ENCODE peak calls at places on chromosomes 7 and 10, in four cellular contexts. R is A549, F is HepG2, A is K562. J is an unnamed sample.

GRCh38 chr7:1061180-1061579 is 16.8 kb downstream of the GPR146 start:
- DNase-seq in A (no peak), F (no peak), R (no peak), J (no peak)

GRCh38 chr7:71264005-71264404 is 132.1 kb downstream of the GALNT17 start:
- DNase-seq in R (no peak), F (no peak), A (no peak), J (no peak)

GRCh38 chr10:71236286-71236685 is 23.9 kb downstream of the UNC5B start:
- DNase-seq in F (no peak), R (no peak), A (no peak), J (no peak)

GRCh38 chr10:119325131-119325530 is 117.8 kb downstream of the GRK5 start:
- DNase-seq in A (no peak), F (no peak), R (no peak), J (no peak)

GRCh38 chr7:29488977-29489376 is 74.7 kb upstream of the PRR15 start:
- DNase-seq in A (no peak), R (peak), F (peak), J (peak)

GRCh38 chr10:31602541-31603244 is 283.7 kb downstream of the ZEB1 start:
- DNase-seq in R (peak), A (no peak), F (no peak), J (peak)

GRCh38 chr10:46265981-46266505 is 20.8 kb upstream of the ANTXRL start:
- DNase-seq in A (no peak), R (no peak), F (no peak), J (no peak)

GRCh38 chr7:81492910-81493309 is 276.9 kb downstream of the HGF start:
- DNase-seq in F (no peak), A (no peak), R (peak), J (no peak)

GRCh38 chr10:110212119-110213006 is 5.0 kb downstream of the MXI1 start:
- DNase-seq in F (no peak), R (no peak), A (peak), J (no peak)

GRCh38 chr7:11698273-11698930 is 133.6 kb downstream of the THSD7A start:
- DNase-seq in A (no peak), F (no peak), R (no peak), J (no peak)

GRCh38 chr10:90407116-90407515 is 450.7 kb downstream of the HTR7 start:
- DNase-seq in F (no peak), A (no peak), R (no peak), J (peak)

DNA sequence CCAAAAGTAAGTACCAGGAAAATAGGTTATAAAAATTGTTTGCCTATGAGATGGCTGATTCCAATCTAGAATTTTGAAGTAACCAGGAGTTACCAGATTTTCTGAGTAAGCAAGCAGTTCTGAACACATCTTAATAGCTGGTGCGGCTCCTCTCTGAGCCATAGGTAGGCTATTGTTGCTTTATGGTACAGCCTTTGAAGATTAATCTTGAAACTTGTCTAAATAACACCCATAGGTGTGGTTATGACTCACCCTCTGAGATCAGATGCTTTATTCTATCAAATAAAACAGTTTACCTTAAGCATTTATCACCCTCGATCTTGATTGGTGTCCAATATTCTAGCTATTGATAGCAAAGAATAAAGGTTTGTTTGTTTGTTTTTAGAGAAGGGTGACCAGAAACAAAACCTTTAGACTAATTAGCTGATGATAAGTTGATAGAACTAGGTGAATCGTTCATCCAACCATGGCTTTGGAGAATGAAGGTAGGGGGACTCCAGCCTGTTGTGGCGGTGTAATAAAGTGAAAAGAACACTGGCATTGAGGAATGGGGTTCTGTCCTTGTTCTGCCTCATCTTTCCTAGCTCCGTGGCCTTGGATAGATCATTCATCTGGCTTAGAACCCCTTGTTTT is 72.2 kb downstream of the VTI1A start:
- DNase-seq in R (peak), A (no peak), F (no peak), J (no peak)
- TF ChIP-seq BHLHE40 in R (no peak), A (no peak), F (no peak), J (no peak)

GRCh38 chr10:128087146-128087883 is 38.9 kb downstream of the MKI67 start:
- DNase-seq in R (no peak), A (no peak), F (no peak), J (no peak)

GRCh38 chr10:128084991-128085390 is 41.2 kb downstream of the MKI67 start:
- DNase-seq in R (no peak), F (no peak), A (no peak), J (no peak)

GRCh38 chr10:128086003-128086863 is 40.0 kb downstream of the MKI67 start:
- DNase-seq in A (no peak), R (no peak), F (no peak), J (no peak)

GRCh38 chr10:128083191-128083895 is 42.9 kb downstream of the MKI67 start:
- DNase-seq in F (no peak), A (no peak), R (no peak), J (no peak)

DNA sequence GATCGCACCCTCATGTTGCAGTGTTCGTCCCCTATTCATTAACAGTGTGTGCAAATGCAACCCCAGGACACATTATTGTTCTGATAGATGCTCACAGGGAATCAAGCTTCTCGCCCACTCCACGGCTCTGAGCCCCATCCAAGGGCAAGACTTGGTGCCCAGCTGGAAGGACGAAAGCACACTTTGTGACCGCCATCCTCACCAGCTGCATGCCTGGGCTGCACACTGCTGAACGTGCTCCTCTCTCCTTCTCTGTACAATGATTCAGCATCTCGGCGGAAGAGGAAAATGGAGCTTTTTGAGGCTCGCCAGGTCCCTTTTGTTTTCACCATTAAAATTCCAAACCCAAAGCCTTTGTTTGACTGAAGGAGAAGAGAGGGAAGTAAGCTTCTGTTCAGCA is 41.9 kb downstream of the MKI67 start:
- DNase-seq in F (no peak), A (no peak), R (no peak), J (no peak)
- TF ChIP-seq MAZ in F (no peak), A (no peak), R (no peak), J (no peak)

GRCh38 chr7:130996841-130997231 is 262.8 kb upstream of the KLF14 start:
- DNase-seq in F (peak), A (no peak), R (peak), J (peak)
- TF ChIP-seq BHLHE40 in F (no peak), A (no peak), R (no peak), J (no peak)

GRCh38 chr7:116426428-116427156 is 72.9 kb upstream of the CAV2 start:
- DNase-seq in R (peak), F (no peak), A (peak), J (peak)
- TF ChIP-seq MAZ in R (no peak), F (no peak), A (no peak), J (no peak)

DNA sequence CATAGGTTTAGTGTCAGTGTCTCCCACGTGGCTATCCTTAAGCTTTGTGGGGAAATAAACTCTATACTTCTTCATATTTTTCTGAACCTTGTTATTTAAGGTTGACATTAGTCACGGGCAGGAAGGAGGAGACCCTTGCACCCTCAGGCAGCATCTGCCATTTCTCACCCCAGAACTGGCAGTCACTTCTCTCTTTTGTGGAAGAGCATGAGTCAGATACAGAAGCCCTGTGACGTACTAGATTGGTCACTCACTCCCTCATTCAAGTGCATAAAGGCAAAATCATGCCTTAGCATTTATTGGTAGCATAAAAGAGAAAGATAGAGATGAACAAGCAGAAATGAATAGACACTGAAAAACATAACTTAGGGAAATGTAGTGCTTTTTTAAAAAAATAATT is 206.0 kb upstream of the MDFIC start:
- DNase-seq in A (no peak), F (no peak), R (no peak), J (peak)
- TF ChIP-seq BHLHE40 in A (no peak), F (no peak), R (no peak), J (no peak)

GRCh38 chr10:60123172-60123571 is 216.8 kb upstream of the CCDC6 start:
- DNase-seq in R (peak), A (no peak), F (no peak), J (peak)
- TF ChIP-seq MAZ in R (no peak), A (no peak), F (no peak), J (no peak)

GRCh38 chr7:79455173-79455790 is 1.8 kb upstream of the MAGI2 start:
- DNase-seq in A (no peak), F (no peak), R (no peak), J (no peak)

GRCh38 chr7:79452495-79453265 is 787 bp downstream of the MAGI2 start:
- DNase-seq in F (peak), R (peak), A (no peak), J (peak)

GRCh38 chr7:79453558-79454324 is at the start of gene MAGI2:
- DNase-seq in F (peak), A (no peak), R (peak), J (peak)

GRCh38 chr7:79453266-79453557 is 255 bp downstream of the MAGI2 start:
- DNase-seq in F (no peak), A (no peak), R (no peak), J (no peak)

GRCh38 chr7:79454325-79454960 is 976 bp upstream of the MAGI2 start:
- DNase-seq in R (no peak), F (no peak), A (no peak), J (peak)
- TF ChIP-seq BHLHE40 in R (no peak), F (no peak), A (no peak), J (no peak)

GRCh38 chr7:112207106-112207592 is 654 bp downstream of the ZNF277 start:
- DNase-seq in F (no peak), A (peak), R (no peak), J (no peak)

GRCh38 chr7:112206238-112207105 is at the start of the genes DOCK4 and ZNF277:
- DNase-seq in F (peak), R (peak), A (peak), J (peak)

GRCh38 chr7:112204776-112205347 is 1.3 kb downstream of the DOCK4 start:
- DNase-seq in F (no peak), R (no peak), A (peak), J (no peak)

GRCh38 chr7:112204072-112204775 is 2.0 kb downstream of the DOCK4 start:
- DNase-seq in F (no peak), R (no peak), A (no peak), J (no peak)

DNA sequence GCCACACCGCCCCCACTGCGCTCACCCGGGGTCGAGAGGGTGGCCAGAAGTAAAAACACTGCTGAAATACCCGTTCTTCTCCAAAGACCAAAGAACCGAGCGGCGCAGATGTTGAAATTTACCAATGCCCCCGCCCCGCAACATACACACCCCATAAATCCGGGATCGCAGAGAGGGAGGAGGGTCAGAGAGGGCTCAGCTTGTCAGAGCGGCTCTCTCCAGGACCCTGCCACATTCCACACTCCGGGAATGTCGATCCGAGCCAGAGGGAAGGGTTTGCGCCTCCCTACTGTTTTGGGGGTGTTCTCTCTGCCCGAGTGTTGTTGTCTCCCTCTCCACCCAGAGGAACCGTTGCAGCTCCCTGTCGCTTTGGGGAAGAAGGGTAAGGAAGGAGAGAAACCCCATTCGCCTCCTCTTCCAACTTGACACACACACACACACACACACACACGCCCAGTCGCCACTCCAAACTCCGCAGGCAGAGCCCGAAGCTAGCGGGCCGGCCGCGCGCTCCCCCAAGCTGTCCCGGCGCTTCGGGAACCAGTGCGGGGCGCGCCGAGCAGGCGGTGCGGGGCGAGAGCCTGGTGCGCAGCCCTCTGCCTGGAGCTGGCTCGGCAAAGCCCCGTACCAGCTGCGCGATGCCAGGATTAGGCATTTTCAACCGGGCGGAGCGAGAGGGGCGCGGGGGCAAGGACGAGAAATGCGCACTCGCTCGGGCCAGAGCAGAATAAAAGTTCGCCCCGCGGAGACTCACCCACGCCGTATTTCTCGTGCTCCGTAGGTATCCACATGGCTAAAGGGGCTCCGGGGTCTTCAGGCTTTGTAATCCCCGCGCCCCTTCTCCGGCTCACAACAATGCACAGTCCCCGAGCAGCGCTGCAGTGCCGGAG is 606 bp downstream of the DOCK4 start:
- DNase-seq in R (peak), A (peak), F (peak), J (peak)
- TF ChIP-seq MAZ in R (no peak), A (peak), F (no peak), J (no peak)

DNA sequence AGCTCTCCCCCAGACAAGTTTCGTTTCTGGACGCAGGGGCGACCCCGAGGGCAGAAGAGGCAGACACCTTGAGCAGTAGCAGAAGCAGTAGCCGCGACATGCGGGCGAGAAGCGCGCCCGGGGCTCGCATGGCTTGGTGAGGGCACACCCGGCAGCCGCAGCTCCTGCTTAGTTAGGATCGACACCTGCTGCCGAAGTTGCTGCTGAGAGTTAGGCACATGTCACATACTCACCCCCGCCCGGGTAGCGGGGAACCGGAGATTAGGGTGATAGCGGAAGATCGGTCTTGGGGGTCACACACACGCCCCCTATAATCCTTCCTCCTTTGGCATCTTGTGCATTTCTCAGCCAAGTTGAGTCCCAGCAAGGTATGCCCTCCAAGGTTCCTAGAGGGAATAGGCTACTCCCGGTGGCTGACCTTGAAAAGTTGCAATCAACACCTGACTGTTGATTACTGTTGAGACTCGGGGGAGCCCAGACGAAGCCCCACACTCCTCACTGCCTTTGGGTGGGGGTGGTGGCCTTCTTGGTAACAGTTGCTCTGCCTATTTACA is 668 bp downstream of the GPR37 start:
- DNase-seq in R (no peak), F (no peak), A (no peak), J (peak)
- TF ChIP-seq BHLHE40 in R (no peak), F (no peak), A (no peak), J (no peak)